ENCODE peak calls at places on chromosomes 3 and 15, in four cellular contexts. One of them, this sample, is unnamed.

GRCh38 chr15:61182955-61183354 is 46.1 kb downstream of the RORA start:
- DNase-seq in tibial nerve: no peak
- DNase-seq in testis: no peak
- DNase-seq in HCT116: no peak
- DNase-seq in this sample: no peak

GRCh38 chr15:60740787-60741354 is 261.9 kb upstream of the ICE2 start:
- DNase-seq in HCT116: no peak
- DNase-seq in tibial nerve: no peak
- DNase-seq in testis: no peak
- DNase-seq in this sample: no peak

GRCh38 chr15:90478981-90479481 is 50.7 kb upstream of the CRTC3 start:
- DNase-seq in testis: no peak
- DNase-seq in tibial nerve: no peak
- DNase-seq in HCT116: peak
- DNase-seq in this sample: no peak

GRCh38 chr15:53453253-53454105 is 306.0 kb downstream of the WDR72 start:
- DNase-seq in testis: no peak
- DNase-seq in HCT116: no peak
- DNase-seq in tibial nerve: no peak
- DNase-seq in this sample: no peak

GRCh38 chr3:132543016-132543739 is 53.9 kb upstream of the ACKR4 start:
- DNase-seq in testis: no peak
- DNase-seq in HCT116: peak
- DNase-seq in tibial nerve: no peak
- DNase-seq in this sample: no peak

GRCh38 chr3:140953028-140953960 is 11.7 kb downstream of the SLC25A36 start:
- DNase-seq in testis: no peak
- DNase-seq in HCT116: no peak
- DNase-seq in tibial nerve: no peak
- DNase-seq in this sample: no peak

GRCh38 chr3:149717391-149718056 is 34.8 kb downstream of the COMMD2 start:
- DNase-seq in testis: peak
- DNase-seq in HCT116: peak
- DNase-seq in tibial nerve: peak
- DNase-seq in this sample: no peak

GRCh38 chr3:123058505-123058904 is 8.3 kb upstream of the PDIA5 start:
- DNase-seq in tibial nerve: no peak
- DNase-seq in testis: no peak
- DNase-seq in HCT116: no peak
- DNase-seq in this sample: no peak

GRCh38 chr3:111260878-111261277 is 189.3 kb downstream of the NECTIN3 start:
- DNase-seq in testis: no peak
- DNase-seq in HCT116: no peak
- DNase-seq in tibial nerve: no peak
- DNase-seq in this sample: no peak

DNA sequence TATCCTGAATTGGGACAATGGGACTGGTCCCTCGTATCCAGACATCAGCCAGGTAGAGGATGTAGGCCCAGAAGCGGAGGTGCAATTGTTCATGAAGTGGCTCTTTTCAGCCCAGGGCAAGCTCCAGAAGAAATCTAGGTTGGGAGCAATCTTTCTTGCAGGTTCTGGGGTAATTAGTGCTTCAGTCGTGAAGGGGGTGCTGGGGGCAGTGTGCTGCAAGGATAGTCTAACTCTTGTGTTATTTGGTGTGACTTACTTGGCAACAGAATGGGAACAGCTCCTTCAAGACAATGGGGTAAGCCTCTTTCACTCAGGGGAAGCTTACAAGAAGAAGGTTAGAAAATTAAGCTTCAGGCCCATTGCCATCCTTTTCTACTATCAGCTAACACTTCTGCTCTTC is 273.0 kb downstream of the DIPK2A start:
- DNase-seq in testis: no peak
- DNase-seq in HCT116: no peak
- DNase-seq in tibial nerve: no peak
- DNase-seq in this sample: no peak
- TF ChIP-seq CTCF in testis: no peak
- TF ChIP-seq CTCF in HCT116: peak
- TF ChIP-seq CTCF in tibial nerve: no peak
- TF ChIP-seq CTCF in this sample: no peak

GRCh38 chr3:33046521-33046920 is 50.4 kb downstream of the GLB1 start:
- DNase-seq in tibial nerve: no peak
- DNase-seq in HCT116: no peak
- DNase-seq in testis: no peak
- DNase-seq in this sample: no peak
- TF ChIP-seq POLR2A in tibial nerve: no peak
- TF ChIP-seq POLR2A in HCT116: no peak
- TF ChIP-seq POLR2A in testis: no peak
- TF ChIP-seq POLR2A in this sample: no peak

DNA sequence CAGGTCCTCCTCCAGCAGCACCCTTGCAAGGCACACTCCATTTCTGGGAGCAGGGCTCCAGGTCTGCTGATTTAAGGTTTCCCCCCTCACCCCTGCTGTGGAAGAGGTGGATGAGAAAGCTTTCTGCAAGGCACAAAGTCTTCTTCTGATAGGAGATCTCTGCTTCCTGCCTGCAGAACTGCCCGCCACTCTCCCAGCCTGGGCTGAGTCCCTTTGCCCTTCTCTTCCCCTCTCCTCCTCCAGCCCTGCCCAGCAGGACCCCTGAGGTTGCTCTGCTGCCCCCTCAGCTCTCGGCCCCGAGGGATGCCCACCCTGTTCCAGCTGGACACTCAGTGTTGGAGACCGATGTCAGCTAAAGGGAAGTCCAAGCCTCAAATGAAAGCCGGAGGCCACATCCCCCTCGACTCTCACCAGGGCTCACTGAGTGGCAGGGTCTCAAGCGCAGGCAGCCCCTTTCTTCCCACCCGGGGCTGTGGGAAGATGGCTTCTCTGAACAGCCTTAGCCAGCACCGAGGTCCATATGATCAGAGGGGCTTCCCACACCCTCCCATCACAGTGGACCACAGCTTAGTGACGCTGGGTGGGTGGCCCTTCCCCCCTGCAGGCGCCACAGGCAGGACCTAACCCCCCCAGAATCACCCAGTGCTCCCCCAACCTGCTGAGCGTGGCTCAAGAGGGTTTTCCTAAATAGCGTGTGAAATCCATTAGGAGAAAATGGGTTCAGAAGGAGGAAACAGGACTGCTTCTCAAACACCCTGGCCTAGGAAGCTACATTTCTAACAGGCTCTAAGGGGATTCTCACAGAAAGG is 4.0 kb downstream of the ATP10A start:
- DNase-seq in HCT116: no peak
- DNase-seq in tibial nerve: no peak
- DNase-seq in testis: no peak
- DNase-seq in this sample: no peak
- H3K27ac ChIP-seq in HCT116: no peak
- H3K27ac ChIP-seq in tibial nerve: no peak
- H3K27ac ChIP-seq in testis: no peak
- H3K27ac ChIP-seq in this sample: peak

DNA sequence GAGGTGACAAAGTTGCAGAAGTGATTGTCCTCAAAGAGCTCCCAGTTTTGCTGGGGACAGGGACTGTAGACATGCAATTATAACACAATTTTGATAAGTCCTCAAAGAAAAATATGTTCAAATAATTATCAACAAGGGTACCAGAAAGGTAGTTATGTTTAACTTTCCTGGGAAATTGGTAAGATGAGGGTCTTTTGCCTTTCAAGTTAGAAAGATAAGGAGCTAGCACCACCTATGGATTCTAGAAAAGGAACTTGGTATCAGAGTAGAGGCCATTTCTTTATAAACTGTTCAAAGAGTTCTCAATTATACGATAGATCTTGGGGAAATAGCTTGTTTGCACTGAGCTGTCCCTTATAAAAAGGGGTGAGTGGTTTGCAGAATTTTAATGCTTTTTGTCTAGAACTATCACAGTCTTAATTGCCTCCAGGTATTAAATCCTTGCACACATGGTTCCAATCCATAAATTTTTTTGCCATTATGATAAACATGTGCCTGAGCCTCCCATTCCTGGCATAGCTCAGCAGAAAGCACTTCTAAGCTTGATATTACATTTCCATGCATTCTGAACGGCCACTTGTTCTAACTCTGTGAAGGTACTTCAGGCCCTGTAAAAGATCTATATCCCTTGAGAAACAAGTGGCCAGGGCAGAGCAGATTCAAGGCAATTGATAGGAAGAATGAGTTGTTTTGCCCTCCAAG is 247.5 kb upstream of the LRIG1 start:
- DNase-seq in HCT116: no peak
- DNase-seq in testis: no peak
- DNase-seq in tibial nerve: no peak
- DNase-seq in this sample: no peak
- TF ChIP-seq CTCF in HCT116: no peak
- TF ChIP-seq CTCF in testis: no peak
- TF ChIP-seq CTCF in tibial nerve: no peak
- TF ChIP-seq CTCF in this sample: no peak

GRCh38 chr15:41025393-41025792 is 72.1 kb downstream of the CHAC1 start:
- DNase-seq in tibial nerve: no peak
- DNase-seq in testis: no peak
- DNase-seq in HCT116: no peak
- DNase-seq in this sample: no peak
- TF ChIP-seq POLR2A in tibial nerve: no peak
- TF ChIP-seq POLR2A in testis: no peak
- TF ChIP-seq POLR2A in HCT116: no peak
- TF ChIP-seq POLR2A in this sample: no peak

GRCh38 chr3:137008976-137009375 is 51.2 kb downstream of the IL20RB start:
- DNase-seq in testis: no peak
- DNase-seq in HCT116: no peak
- DNase-seq in tibial nerve: no peak
- DNase-seq in this sample: no peak

GRCh38 chr3:137013955-137014688 is 56.3 kb downstream of the IL20RB start:
- DNase-seq in testis: peak
- DNase-seq in HCT116: peak
- DNase-seq in tibial nerve: peak
- DNase-seq in this sample: peak

GRCh38 chr3:137010137-137010536 is 52.4 kb downstream of the IL20RB start:
- DNase-seq in testis: no peak
- DNase-seq in tibial nerve: no peak
- DNase-seq in HCT116: no peak
- DNase-seq in this sample: no peak

DNA sequence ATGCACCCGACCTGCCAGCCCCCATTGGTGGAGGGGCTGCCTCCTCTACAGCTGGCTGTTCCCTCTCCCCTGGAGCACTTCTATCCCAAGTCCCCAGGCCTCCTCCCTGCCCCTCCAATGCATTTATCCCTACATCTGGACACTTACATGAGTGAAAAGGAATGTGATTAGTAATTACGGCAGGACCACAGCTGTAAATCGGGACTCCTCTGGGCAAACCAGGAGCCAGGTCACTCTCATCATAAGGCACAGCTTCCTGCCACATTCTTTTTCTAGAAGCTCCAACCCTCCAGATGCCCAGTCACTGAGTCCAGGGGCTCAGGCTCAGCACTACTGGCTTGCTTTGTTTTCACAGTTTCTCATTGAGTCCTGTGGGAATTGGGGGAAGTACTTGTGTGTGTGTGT is 54.3 kb downstream of the IL20RB start:
- DNase-seq in HCT116: no peak
- DNase-seq in testis: no peak
- DNase-seq in tibial nerve: no peak
- DNase-seq in this sample: no peak
- H3K27ac ChIP-seq in HCT116: no peak
- H3K27ac ChIP-seq in testis: no peak
- H3K27ac ChIP-seq in tibial nerve: no peak
- H3K27ac ChIP-seq in this sample: no peak

DNA sequence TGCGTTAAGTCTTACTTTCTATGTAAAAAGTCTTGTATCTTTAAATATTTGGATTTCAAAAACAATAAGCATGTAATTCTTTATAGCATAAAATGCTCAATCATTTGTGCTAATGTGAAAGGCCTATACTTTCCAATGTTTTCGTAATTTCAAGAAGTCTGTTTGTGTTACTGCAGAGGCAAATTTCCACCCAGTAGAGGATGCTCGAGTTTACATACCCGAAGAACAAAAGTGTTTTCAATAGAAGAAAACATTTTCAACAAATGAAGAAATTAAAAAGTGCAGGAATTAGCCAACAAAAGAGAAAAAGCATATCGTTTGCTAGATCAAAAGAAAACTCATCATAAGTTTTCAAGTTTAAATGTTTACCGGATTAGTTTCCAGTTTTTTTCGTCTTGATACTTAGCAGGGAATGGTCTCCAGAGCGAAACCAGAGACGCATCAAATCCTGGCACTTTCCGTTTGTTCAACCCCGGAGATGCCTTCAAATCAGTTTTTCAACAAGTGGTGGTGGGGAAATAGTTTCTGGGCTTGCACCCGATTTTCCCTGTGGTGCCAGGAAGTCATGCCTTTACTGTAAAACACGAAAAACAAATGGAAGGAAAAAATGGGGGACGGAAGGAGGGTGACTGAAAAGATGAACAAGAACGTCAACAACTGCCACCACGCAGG is 1.0 kb downstream of the CGGBP1 start:
- DNase-seq in tibial nerve: peak
- DNase-seq in HCT116: no peak
- DNase-seq in testis: peak
- DNase-seq in this sample: no peak
- TF ChIP-seq CTCF in tibial nerve: no peak
- TF ChIP-seq CTCF in HCT116: no peak
- TF ChIP-seq CTCF in testis: no peak
- TF ChIP-seq CTCF in this sample: no peak

GRCh38 chr3:3154879-3155610 is 24.4 kb downstream of the CRBN start:
- DNase-seq in tibial nerve: no peak
- DNase-seq in HCT116: no peak
- DNase-seq in testis: no peak
- DNase-seq in this sample: no peak
- TF ChIP-seq POLR2A in tibial nerve: no peak
- TF ChIP-seq POLR2A in HCT116: no peak
- TF ChIP-seq POLR2A in testis: no peak
- TF ChIP-seq POLR2A in this sample: no peak

This sample was measured in suprapubic skin.